ENCODE peak calls at places on chromosome 1, in eight cellular contexts. P is BJ; N is substantia nigra; O is GM20000; X is AG09309; W is non-pigmented ciliary epithelial cell; Z is pancreas; Q is stimulated activated CD8-positive, alpha-beta memory T cell treated with anti-CD3 and anti-CD28 coated beads, Interleukin-4, amount 100 ng/mL, for 48 hours. K is an unnamed sample.

GRCh38 chr1:160862151-160863061 is at the start of gene CD244:
- DNase-seq in P (no peak), N (no peak), O (peak), X (no peak), W (no peak), Z (no peak), Q (peak), K (peak)

GRCh38 chr1:219990782-219991510 is 55.4 kb downstream of the EPRS1 start:
- DNase-seq in P (no peak), N (no peak), O (no peak), X (no peak), W (no peak), Z (no peak), Q (no peak), K (no peak)

GRCh38 chr1:33454646-33455282 is 17.7 kb upstream of the ZSCAN20 start:
- DNase-seq in P (no peak), N (no peak), O (no peak), X (no peak), W (no peak), Z (no peak), Q (no peak), K (no peak)

GRCh38 chr1:211632808-211633522 is 42.5 kb downstream of the NEK2 start:
- DNase-seq in P (no peak), N (peak), O (no peak), X (peak), W (no peak), Z (peak), Q (no peak), K (no peak)

GRCh38 chr1:62381831-62382505 is 54.9 kb upstream of the USP1 start:
- DNase-seq in P (no peak), N (no peak), O (no peak), X (no peak), W (no peak), Z (no peak), Q (no peak), K (no peak)

GRCh38 chr1:50488403-50488802 is 65.2 kb upstream of the DMRTA2 start:
- DNase-seq in P (no peak), N (no peak), O (no peak), X (no peak), W (no peak), Z (no peak), Q (no peak), K (no peak)

GRCh38 chr1:78101514-78101913 is 55.7 kb downstream of the GIPC2 start:
- DNase-seq in P (peak), N (no peak), O (no peak), X (peak), W (peak), Z (peak), Q (no peak), K (no peak)

GRCh38 chr1:19390901-19391595 is 78.9 kb downstream of the SLC66A1 start:
- DNase-seq in P (peak), N (peak), O (peak), X (peak), W (no peak), Z (peak), Q (peak), K (no peak)

GRCh38 chr1:33111965-33112364 is 31.0 kb downstream of the AZIN2 start:
- DNase-seq in P (no peak), N (no peak), O (no peak), X (no peak), W (no peak), Z (no peak), Q (no peak), K (no peak)

GRCh38 chr1:77925536-77925935 is 37.1 kb downstream of the NEXN start:
- DNase-seq in P (peak), N (no peak), O (no peak), X (peak), W (no peak), Z (no peak), Q (no peak), K (no peak)

GRCh38 chr1:204868340-204868700 is 2.3 kb upstream of the NFASC start:
- DNase-seq in P (no peak), N (peak), O (no peak), X (no peak), W (no peak), Z (no peak), Q (no peak), K (no peak)

GRCh38 chr1:177122461-177122860 is 42.1 kb downstream of the ASTN1 start:
- DNase-seq in P (no peak), N (peak), O (no peak), X (no peak), W (no peak), Z (no peak), Q (no peak), K (no peak)

GRCh38 chr1:206557636-206558473 is 50.5 kb downstream of the RASSF5 start:
- DNase-seq in P (no peak), N (no peak), O (peak), X (no peak), W (no peak), Z (no peak), Q (peak), K (no peak)

GRCh38 chr1:161739865-161740566 is 9.6 kb upstream of the DUSP12 start:
- DNase-seq in P (no peak), N (no peak), O (no peak), X (no peak), W (no peak), Z (no peak), Q (no peak), K (no peak)

GRCh38 chr1:228285661-228286504 is 78.0 kb downstream of the OBSCN start:
- DNase-seq in P (no peak), N (no peak), O (no peak), X (no peak), W (no peak), Z (peak), Q (no peak), K (peak)